ENCODE peak calls at places on chromosomes 11 and 22, in six cellular contexts. J is dorsolateral prefrontal cortex, V is endothelial cell, S is mammary epithelial cell, L is lung, Z is LNCaP clone FGC. U is an unnamed sample.
A peak's percentile ranks its signal among the peaks of the same experiment; 100 is the strongest.

GRCh38 chr11:33197915-33198727 is 36.8 kb upstream of the CSTF3 start:
- DNase-seq in J (no peak), V (no peak), S (no peak), L (no peak), Z (no peak), U (peak; percentile 53)

GRCh38 chr11:88345408-88345807 is 7.9 kb upstream of the CTSC start:
- DNase-seq in J (no peak), V (no peak), S (peak; percentile 84), L (no peak), Z (no peak), U (peak; percentile 34)

GRCh38 chr11:134471341-134472187 is 59.5 kb upstream of the B3GAT1 start:
- DNase-seq in J (peak; percentile 68), V (no peak), S (no peak), L (no peak), Z (no peak), U (no peak)

GRCh38 chr22:34866501-34867171 is 199.3 kb upstream of the ISX start:
- DNase-seq in J (no peak), V (no peak), S (peak; percentile 78), L (no peak), Z (no peak), U (no peak)

GRCh38 chr11:111602865-111603632 is 800 bp downstream of the SIK2 start:
- DNase-seq in J (no peak), V (no peak), S (peak; percentile 37), L (no peak), Z (no peak), U (peak; percentile 45)

GRCh38 chr11:117220568-117220967 is 11.3 kb downstream of the PCSK7 start:
- DNase-seq in J (no peak), V (no peak), S (no peak), L (no peak), Z (no peak), U (peak; percentile 45)

GRCh38 chr22:50530280-50530856 is 556 bp upstream of the TYMP start:
- DNase-seq in J (no peak), V (no peak), S (no peak), L (peak; percentile 90), Z (peak; percentile 74), U (peak; percentile 88)

GRCh38 chr11:67373916-67374570 is 645 bp upstream of the CLCF1 start:
- DNase-seq in J (no peak), V (peak; percentile 85), S (peak; percentile 97), L (peak; percentile 90), Z (no peak), U (peak; percentile 95)

GRCh38 chr11:101435406-101435805 is 148.4 kb downstream of the TRPC6 start:
- DNase-seq in J (no peak), V (no peak), S (no peak), L (no peak), Z (no peak), U (no peak)

GRCh38 chr11:60950933-60951610 is 904 bp downstream of the SLC15A3 start:
- DNase-seq in J (no peak), V (peak; percentile 27), S (no peak), L (no peak), Z (no peak), U (no peak)

GRCh38 chr11:110168404-110168803 is 75.2 kb downstream of the ZC3H12C start:
- DNase-seq in J (no peak), V (no peak), S (no peak), L (no peak), Z (no peak), U (no peak)

GRCh38 chr22:40728731-40729189 is 49.5 kb downstream of the MCHR1 start:
- DNase-seq in J (no peak), V (no peak), S (peak; percentile 68), L (peak; percentile 58), Z (no peak), U (peak; percentile 36)

GRCh38 chr11:21704539-21704938 is 488.3 kb upstream of the ANO5 start:
- DNase-seq in J (no peak), V (no peak), S (no peak), L (no peak), Z (no peak), U (no peak)

GRCh38 chr11:130840683-130841082 is 75.6 kb downstream of the SNX19 start:
- DNase-seq in J (no peak), V (no peak), S (no peak), L (no peak), Z (no peak), U (no peak)

DNA sequence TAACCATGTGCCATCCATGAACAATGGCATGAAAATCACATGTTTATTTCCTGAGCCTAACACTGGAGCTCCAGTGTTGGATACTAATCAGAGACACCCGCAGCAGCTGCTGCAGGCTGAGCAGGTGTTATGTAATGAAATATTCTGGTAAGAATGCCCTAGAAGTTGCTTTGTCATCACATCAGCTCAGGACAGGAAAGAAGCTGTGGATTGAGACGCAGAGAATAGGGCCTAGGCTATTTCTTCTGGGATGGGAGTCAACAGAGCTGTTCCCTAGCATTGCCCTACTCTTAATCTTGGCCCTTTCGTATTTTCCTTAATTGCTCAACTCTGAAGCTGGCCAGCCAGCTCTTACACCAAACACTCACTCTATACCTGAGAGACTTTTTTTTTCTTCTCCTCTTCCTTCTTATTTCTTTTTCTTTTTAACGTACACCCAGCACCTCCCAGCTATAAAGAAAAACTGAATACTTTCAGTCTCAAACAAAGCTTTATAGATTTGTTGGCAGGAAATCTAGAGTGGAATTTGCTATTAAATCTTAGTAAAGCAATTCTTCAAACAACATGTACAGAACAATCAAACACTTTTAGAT is 31.9 kb downstream of the RASSF10 start:
- DNase-seq in J (no peak), V (no peak), S (no peak), L (no peak), Z (no peak), U (no peak)
- TF ChIP-seq CTCF in J (no peak), V (no peak), S (no peak), L (no peak), Z (no peak), U (no peak)

GRCh38 chr22:44669725-44670027 is 32.3 kb upstream of the PRR5 start:
- DNase-seq in J (no peak), V (peak; percentile 54), S (no peak), L (no peak), Z (no peak), U (peak; percentile 37)
- TF ChIP-seq CTCF in J (no peak), V (peak; percentile 48), S (no peak), L (no peak), Z (peak; percentile 19), U (peak; percentile 49)

GRCh38 chr11:86214710-86215109 is 29.8 kb upstream of the EED start:
- DNase-seq in J (no peak), V (no peak), S (peak; percentile 73), L (no peak), Z (no peak), U (no peak)
- TF ChIP-seq CTCF in J (no peak), V (no peak), S (peak; percentile 3), L (no peak), Z (no peak), U (peak; percentile 5)

DNA sequence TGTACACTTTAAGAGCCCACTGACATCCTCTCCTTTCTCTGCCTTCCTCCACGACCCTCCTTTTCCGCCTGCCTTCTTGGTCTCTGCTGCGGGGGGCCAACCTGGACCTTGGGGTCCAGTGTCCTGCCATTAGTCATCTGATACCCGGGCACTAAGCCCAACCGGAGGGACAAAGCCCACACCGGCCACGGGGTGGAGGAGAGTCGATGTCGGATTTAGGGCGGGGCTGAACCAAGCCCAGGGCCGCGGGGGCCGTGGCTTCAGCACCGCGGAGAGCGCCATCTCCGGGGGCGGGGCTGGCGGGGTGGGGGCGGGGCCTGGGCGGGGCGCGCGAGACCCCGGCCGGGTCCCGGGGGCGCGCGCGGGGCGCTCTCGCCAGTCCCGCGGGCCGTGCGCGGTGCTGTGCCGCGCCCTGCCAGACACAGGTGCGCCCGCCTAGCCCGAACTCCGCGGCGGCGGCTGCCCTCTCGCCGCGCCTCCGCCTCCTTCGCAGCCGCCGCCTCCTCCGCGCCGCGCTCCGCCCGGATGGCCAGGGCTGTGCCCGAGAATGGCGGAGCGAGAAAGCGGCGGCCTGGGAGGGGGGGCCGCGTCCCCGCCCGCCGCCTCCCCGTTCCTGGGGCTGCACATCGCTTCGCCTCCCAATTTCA is at the start of gene MAPK8IP1:
- DNase-seq in J (no peak), V (peak; percentile 66), S (peak; percentile 28), L (peak; percentile 47), Z (no peak), U (peak; percentile 36)
- TF ChIP-seq CTCF in J (no peak), V (no peak), S (no peak), L (no peak), Z (no peak), U (no peak)

DNA sequence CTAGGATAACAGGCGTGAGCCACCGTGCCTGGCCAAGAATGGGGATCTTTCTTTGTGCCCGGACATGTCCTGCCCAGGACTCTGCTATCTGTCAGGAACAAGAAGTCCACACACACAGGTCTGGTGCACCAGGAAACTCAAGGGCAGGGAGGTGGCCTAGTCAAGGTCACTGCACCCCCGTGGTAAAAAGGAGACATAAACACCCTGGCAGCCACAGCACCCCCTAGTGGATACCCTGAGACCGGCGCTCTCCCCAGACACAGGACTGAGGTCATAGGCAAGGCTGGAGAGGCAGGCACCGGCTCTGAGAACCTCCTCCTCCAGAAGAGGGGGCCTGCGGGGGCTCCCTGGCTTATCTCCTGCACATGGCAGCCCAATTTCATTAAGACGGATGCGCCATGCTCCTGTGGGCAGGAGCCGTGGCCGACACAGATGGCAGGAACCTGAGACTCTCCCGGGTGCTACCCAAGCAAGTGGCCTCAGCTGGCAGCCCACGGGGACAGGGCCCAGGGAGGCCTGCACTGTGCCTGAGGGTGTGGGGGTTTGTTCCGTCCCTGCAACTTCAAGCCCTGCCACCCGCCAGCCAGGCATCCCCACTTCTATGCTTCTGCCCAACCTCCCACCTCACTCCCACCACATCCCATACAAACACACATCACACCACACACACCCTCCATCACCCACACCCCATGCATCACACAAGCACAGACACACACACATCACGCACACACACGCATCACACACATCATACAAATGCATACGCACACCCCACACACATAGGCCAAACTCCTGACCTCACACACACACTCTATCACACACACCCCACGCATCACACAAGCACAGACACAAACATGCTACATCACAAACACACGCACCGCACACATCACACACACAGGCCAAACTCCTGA is 19.6 kb downstream of the MACROD1 start:
- DNase-seq in J (no peak), V (peak; percentile 70), S (peak; percentile 17), L (peak; percentile 61), Z (no peak), U (peak; percentile 51)
- TF ChIP-seq CTCF in J (peak; percentile 62), V (peak; percentile 83), S (peak; percentile 74), L (peak; percentile 30), Z (peak; percentile 68), U (peak; percentile 73)

DNA sequence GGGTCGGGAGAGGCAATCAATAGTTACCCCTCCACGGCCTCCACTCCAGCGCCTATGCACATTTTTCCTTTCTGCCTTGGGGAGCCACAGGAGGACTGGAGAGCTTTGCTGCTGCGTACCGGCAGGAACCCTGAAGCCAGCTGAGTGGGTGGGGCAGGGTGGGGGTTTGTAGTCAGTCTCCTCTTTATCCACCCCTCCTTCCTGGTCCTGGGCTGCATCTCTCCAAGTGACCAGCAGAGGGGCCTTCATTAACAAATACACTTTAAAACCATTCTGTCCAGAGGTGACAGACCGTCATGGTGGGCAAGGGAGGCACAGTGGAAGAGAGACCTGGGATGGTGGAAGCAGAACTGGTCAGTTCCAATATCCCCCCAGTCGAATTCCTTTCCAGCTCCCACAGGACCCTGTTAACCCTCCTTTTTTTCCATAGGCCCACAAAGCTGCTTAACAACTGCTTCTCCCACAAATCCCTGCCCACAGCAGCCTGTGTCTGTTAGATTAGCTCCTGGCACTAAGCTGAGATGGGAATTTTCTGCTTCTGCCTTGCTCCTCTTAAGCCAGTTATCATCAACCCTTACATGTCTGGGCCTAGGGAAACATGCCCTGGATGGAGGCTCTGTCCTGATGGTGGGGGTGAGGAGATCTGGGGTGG is 3.9 kb upstream of the ABCG4 start:
- DNase-seq in J (no peak), V (peak; percentile 70), S (peak; percentile 42), L (peak; percentile 65), Z (no peak), U (peak; percentile 75)
- TF ChIP-seq CTCF in J (peak; percentile 61), V (peak; percentile 77), S (peak; percentile 51), L (peak; percentile 39), Z (peak; percentile 63), U (peak; percentile 68)

U was measured in fibroblast of pulmonary artery.